ENCODE peak calls at places on chromosomes 7 and 10, in nine cellular contexts. X is neural progenitor cell, Q is HepG2, E is hepatocyte, D is astrocyte, L is keratinocyte, B is fibroblast of lung, V is GM23338, A is GM23248. K is an unnamed sample.

GRCh38 chr10:130795819-130796218 is 515.7 kb downstream of the TCERG1L start:
- DNase-seq in V (no peak), D (no peak), A (no peak), L (no peak), E (no peak), B (no peak), X (no peak), Q (no peak), K (no peak)

GRCh38 chr10:61907011-61907410 is 5.5 kb downstream of the ARID5B start:
- DNase-seq in Q (no peak), E (no peak), L (no peak), D (no peak), V (no peak), B (no peak), X (no peak), A (no peak), K (no peak)

GRCh38 chr10:30378607-30379006 is 29.5 kb upstream of the MTPAP start:
- DNase-seq in L (no peak), V (peak), X (no peak), A (no peak), Q (no peak), D (no peak), B (no peak), E (no peak), K (no peak)

GRCh38 chr10:104614245-104614831 is 26.8 kb upstream of the SORCS3 start:
- DNase-seq in B (peak), X (peak), D (no peak), A (peak), Q (peak), V (peak), L (no peak), E (peak), K (no peak)

GRCh38 chr10:80204801-80205477 is 398 bp downstream of the ANXA11 start:
- DNase-seq in B (no peak), E (peak), D (peak), A (peak), V (peak), L (no peak), X (peak), Q (no peak), K (no peak)

GRCh38 chr7:70793060-70793459 is 338.9 kb upstream of the GALNT17 start:
- DNase-seq in A (no peak), Q (peak), X (no peak), L (no peak), D (no peak), V (no peak), B (no peak), E (no peak), K (no peak)

GRCh38 chr7:99679400-99680191 is at the start of gene CYP3A5:
- DNase-seq in B (peak), A (peak), V (no peak), E (peak), X (no peak), Q (no peak), D (no peak), L (no peak), K (no peak)

GRCh38 chr10:7343040-7343439 is 67.8 kb downstream of the SFMBT2 start:
- DNase-seq in E (no peak), L (no peak), D (no peak), X (no peak), B (no peak), V (no peak), Q (no peak), A (no peak), K (no peak)

GRCh38 chr7:31049001-31049765 is 2.9 kb upstream of the ADCYAP1R1 start:
- DNase-seq in L (no peak), B (no peak), D (no peak), E (no peak), A (no peak), V (no peak), Q (no peak), X (no peak), K (no peak)

GRCh38 chr7:48904975-48905374 is 19.4 kb upstream of the CDC14C start:
- DNase-seq in L (no peak), A (no peak), D (no peak), B (no peak), V (peak), E (no peak), Q (peak), X (no peak), K (no peak)

GRCh38 chr10:103936022-103936421 is 18.0 kb upstream of the STN1 start:
- DNase-seq in E (no peak), A (no peak), V (no peak), B (no peak), L (no peak), D (no peak), X (no peak), Q (no peak), K (no peak)

GRCh38 chr7:30225863-30226361 is 58.5 kb upstream of the ZNRF2 start:
- DNase-seq in B (peak), E (peak), D (peak), V (no peak), L (peak), A (peak), X (no peak), Q (no peak), K (peak)

GRCh38 chr7:138286846-138287245 is 173.2 kb upstream of the TRIM24 start:
- DNase-seq in L (no peak), V (no peak), B (no peak), E (no peak), Q (no peak), A (no peak), D (no peak), X (no peak), K (no peak)

GRCh38 chr10:125154529-125154928 is 5.8 kb downstream of the CTBP2 start:
- DNase-seq in Q (no peak), A (no peak), V (no peak), L (no peak), E (no peak), D (no peak), X (no peak), B (no peak), K (no peak)

GRCh38 chr10:45181483-45181882 is 133.9 kb downstream of the OR13A1 start:
- DNase-seq in L (no peak), V (no peak), E (no peak), Q (no peak), X (no peak), D (peak), B (peak), A (peak), K (no peak)

GRCh38 chr7:25759281-25759680 is 392.7 kb upstream of the NFE2L3 start:
- DNase-seq in D (no peak), X (no peak), Q (no peak), B (no peak), L (no peak), V (no peak), A (no peak), E (no peak), K (no peak)

GRCh38 chr10:112732277-112732891 is 217.7 kb upstream of the TCF7L2 start:
- DNase-seq in B (no peak), A (peak), X (peak), E (no peak), V (no peak), Q (no peak), D (peak), L (no peak), K (no peak)

GRCh38 chr10:125423569-125423968 is 259.4 kb downstream of the TEX36 start:
- DNase-seq in D (no peak), L (no peak), Q (no peak), E (no peak), A (no peak), X (no peak), B (no peak), V (no peak), K (no peak)

GRCh38 chr10:25753776-25754175 is 180.3 kb upstream of the MYO3A start:
- DNase-seq in L (no peak), A (peak), V (no peak), Q (no peak), B (no peak), X (no peak), D (peak), E (peak), K (no peak)

GRCh38 chr10:35652824-35653223 is 10.7 kb upstream of the FZD8 start:
- DNase-seq in Q (no peak), E (no peak), B (no peak), V (no peak), L (no peak), A (no peak), D (no peak), X (no peak), K (no peak)

GRCh38 chr7:132575336-132575986 is 809 bp downstream of the PLXNA4 start:
- DNase-seq in V (peak), Q (no peak), B (peak), L (no peak), D (peak), A (peak), X (peak), E (peak), K (no peak)

GRCh38 chr10:78405781-78406180 is 372.1 kb downstream of the RPS24 start:
- DNase-seq in D (no peak), V (no peak), Q (no peak), A (peak), E (no peak), B (no peak), X (no peak), L (no peak), K (no peak)

GRCh38 chr10:78406648-78407008 is 373.0 kb downstream of the RPS24 start:
- DNase-seq in V (no peak), A (no peak), E (no peak), L (no peak), D (no peak), Q (no peak), B (no peak), X (no peak), K (no peak)

GRCh38 chr10:78408011-78408410 is 374.3 kb downstream of the RPS24 start:
- DNase-seq in V (no peak), X (no peak), L (no peak), E (no peak), Q (no peak), B (no peak), D (no peak), A (no peak), K (no peak)

GRCh38 chr10:78408671-78409472 is 375.2 kb downstream of the RPS24 start:
- DNase-seq in L (no peak), V (peak), E (peak), B (peak), X (peak), A (peak), D (peak), Q (peak), K (peak)

GRCh38 chr10:78407009-78407711 is 373.5 kb downstream of the RPS24 start:
- DNase-seq in X (peak), V (peak), D (peak), Q (peak), L (peak), E (peak), B (peak), A (no peak), K (peak)
- TF ChIP-seq EZH2 in X (no peak), V (no peak), D (no peak), Q (no peak), L (no peak), E (no peak), B (no peak), A (no peak), K (no peak)

DNA sequence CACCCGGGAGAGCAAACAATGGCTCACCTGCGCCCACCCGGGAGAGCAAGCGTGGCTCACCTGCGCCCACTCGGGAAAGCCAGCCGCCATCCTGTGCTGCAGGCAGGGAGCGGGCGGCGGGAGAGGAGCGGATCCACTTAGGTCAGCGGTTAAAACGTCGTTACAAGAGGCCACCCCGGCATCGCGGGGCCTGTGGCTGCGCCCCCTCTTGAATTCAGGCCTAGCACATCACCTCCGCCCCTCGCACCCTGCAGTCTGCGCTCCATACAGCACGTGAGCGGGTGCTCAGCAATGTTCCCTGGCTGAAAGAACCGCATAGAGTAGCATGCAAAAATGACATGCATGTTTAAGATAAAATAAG is 521 bp upstream of the FIGNL1 start:
- DNase-seq in V (peak), Q (no peak), D (no peak), X (no peak), B (no peak), L (no peak), A (peak), E (no peak), K (no peak)
- H2AFZ ChIP-seq in V (peak), Q (no peak), D (peak), X (peak), B (peak), L (peak), A (peak), E (peak), K (peak)

DNA sequence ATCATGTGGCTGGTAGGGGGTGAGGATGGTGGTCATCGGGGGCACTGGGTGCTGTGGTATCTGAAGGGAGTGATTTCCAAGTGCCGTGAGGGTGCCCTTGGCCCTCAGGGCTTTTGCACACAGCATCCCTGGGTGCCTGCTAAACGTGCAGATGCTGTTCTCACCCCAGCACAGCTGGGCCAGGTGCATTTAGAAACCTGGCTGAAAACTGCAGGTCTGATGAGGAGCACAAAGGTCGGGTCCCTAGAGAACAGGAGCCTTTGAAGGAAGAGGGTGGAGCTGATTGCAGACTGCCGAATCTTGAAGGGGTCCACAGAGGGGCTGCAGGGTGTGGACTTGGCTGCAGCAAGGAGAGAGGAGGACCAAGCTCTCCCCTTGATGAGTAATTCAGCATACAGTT is 32.0 kb downstream of the ZMIZ1 start:
- DNase-seq in A (no peak), X (no peak), E (no peak), Q (no peak), D (no peak), V (no peak), L (no peak), B (no peak), K (no peak)
- H3K4me2 ChIP-seq in A (no peak), X (no peak), E (no peak), Q (no peak), D (no peak), V (no peak), L (no peak), B (no peak), K (no peak)

DNA sequence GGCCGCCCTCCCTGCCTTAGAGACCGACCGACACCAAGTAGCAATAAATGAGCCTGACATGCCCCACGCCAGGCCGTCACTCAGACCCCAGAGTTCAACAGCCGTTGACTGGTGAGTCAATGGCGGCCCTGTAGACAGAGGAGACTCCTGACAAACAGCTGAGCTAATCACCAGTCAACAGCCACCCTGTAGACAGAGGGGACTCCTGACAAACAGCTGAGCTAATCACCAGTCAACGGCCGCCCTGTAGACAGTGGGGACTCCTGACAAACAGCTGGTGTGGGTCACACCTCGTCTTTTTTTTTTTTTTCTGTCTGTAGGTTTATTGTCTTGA is 16.9 kb upstream of the KNDC1 start:
- DNase-seq in A (no peak), E (peak), D (no peak), L (no peak), V (no peak), Q (no peak), B (no peak), X (no peak), K (no peak)
- TF ChIP-seq EZH2 in A (no peak), E (no peak), D (no peak), L (no peak), V (no peak), Q (no peak), B (no peak), X (no peak), K (no peak)

GRCh38 chr10:102916173-102916572 is 1.9 kb upstream of the CNNM2 start:
- DNase-seq in A (no peak), L (no peak), V (no peak), Q (peak), X (no peak), E (no peak), B (no peak), D (no peak), K (no peak)
- H2AFZ ChIP-seq in A (peak), L (peak), V (peak), Q (peak), X (no peak), E (peak), B (no peak), D (no peak), K (peak)

K was measured in PC-9.